ENCODE peak calls at places on chromosomes 12 and 14, in eight cellular contexts. One of them, this sample, is unnamed.

GRCh38 chr12:10634427-10634826 is 21.0 kb upstream of the MAGOHB start:
- DNase-seq in psoas muscle: no peak
- DNase-seq in ureter: no peak
- DNase-seq in aorta: no peak
- DNase-seq in activated T-cell treated with anti-CD3 and anti-CD28 coated beads for 1 hour: no peak
- DNase-seq in Panc1: no peak
- DNase-seq in iPS-NIHi11: no peak
- DNase-seq in fibroblast of the aortic adventitia: peak
- DNase-seq in this sample: no peak

GRCh38 chr12:7602287-7602686 is 63.4 kb downstream of the APOBEC1 start:
- DNase-seq in psoas muscle: no peak
- DNase-seq in ureter: no peak
- DNase-seq in aorta: no peak
- DNase-seq in activated T-cell treated with anti-CD3 and anti-CD28 coated beads for 1 hour: no peak
- DNase-seq in Panc1: no peak
- DNase-seq in iPS-NIHi11: no peak
- DNase-seq in fibroblast of the aortic adventitia: peak
- DNase-seq in this sample: no peak

GRCh38 chr12:5624873-5625272 is 193.0 kb downstream of the NTF3 start:
- DNase-seq in psoas muscle: no peak
- DNase-seq in ureter: no peak
- DNase-seq in aorta: no peak
- DNase-seq in activated T-cell treated with anti-CD3 and anti-CD28 coated beads for 1 hour: no peak
- DNase-seq in Panc1: no peak
- DNase-seq in iPS-NIHi11: no peak
- DNase-seq in fibroblast of the aortic adventitia: no peak
- DNase-seq in this sample: no peak

GRCh38 chr12:85466906-85467305 is 186.9 kb downstream of the ALX1 start:
- DNase-seq in psoas muscle: no peak
- DNase-seq in ureter: no peak
- DNase-seq in aorta: no peak
- DNase-seq in activated T-cell treated with anti-CD3 and anti-CD28 coated beads for 1 hour: no peak
- DNase-seq in Panc1: no peak
- DNase-seq in iPS-NIHi11: no peak
- DNase-seq in fibroblast of the aortic adventitia: peak
- DNase-seq in this sample: no peak

GRCh38 chr12:132541200-132541599 is 51.2 kb downstream of the FBRSL1 start:
- DNase-seq in psoas muscle: no peak
- DNase-seq in ureter: no peak
- DNase-seq in aorta: no peak
- DNase-seq in activated T-cell treated with anti-CD3 and anti-CD28 coated beads for 1 hour: no peak
- DNase-seq in Panc1: no peak
- DNase-seq in iPS-NIHi11: no peak
- DNase-seq in fibroblast of the aortic adventitia: no peak
- DNase-seq in this sample: no peak

GRCh38 chr12:501722-502447 is 42.1 kb downstream of the B4GALNT3 start:
- DNase-seq in psoas muscle: no peak
- DNase-seq in ureter: no peak
- DNase-seq in aorta: no peak
- DNase-seq in activated T-cell treated with anti-CD3 and anti-CD28 coated beads for 1 hour: no peak
- DNase-seq in Panc1: no peak
- DNase-seq in iPS-NIHi11: no peak
- DNase-seq in fibroblast of the aortic adventitia: no peak
- DNase-seq in this sample: no peak

GRCh38 chr12:82040987-82041743 is 282.0 kb upstream of the PPFIA2 start:
- DNase-seq in psoas muscle: no peak
- DNase-seq in ureter: no peak
- DNase-seq in aorta: no peak
- DNase-seq in activated T-cell treated with anti-CD3 and anti-CD28 coated beads for 1 hour: no peak
- DNase-seq in Panc1: no peak
- DNase-seq in iPS-NIHi11: no peak
- DNase-seq in fibroblast of the aortic adventitia: no peak
- DNase-seq in this sample: no peak

GRCh38 chr12:93484315-93484981 is 17.1 kb downstream of the MRPL42 start:
- DNase-seq in psoas muscle: no peak
- DNase-seq in ureter: no peak
- DNase-seq in aorta: no peak
- DNase-seq in activated T-cell treated with anti-CD3 and anti-CD28 coated beads for 1 hour: no peak
- DNase-seq in Panc1: no peak
- DNase-seq in iPS-NIHi11: no peak
- DNase-seq in fibroblast of the aortic adventitia: no peak
- DNase-seq in this sample: no peak

GRCh38 chr14:83994020-83994419 is 1535.9 kb upstream of the FLRT2 start:
- DNase-seq in psoas muscle: no peak
- DNase-seq in ureter: no peak
- DNase-seq in aorta: no peak
- DNase-seq in activated T-cell treated with anti-CD3 and anti-CD28 coated beads for 1 hour: no peak
- DNase-seq in Panc1: no peak
- DNase-seq in iPS-NIHi11: no peak
- DNase-seq in fibroblast of the aortic adventitia: no peak
- DNase-seq in this sample: no peak

GRCh38 chr12:65278576-65279386 is at the start of gene MSRB3:
- DNase-seq in psoas muscle: peak
- DNase-seq in ureter: peak
- DNase-seq in aorta: peak
- DNase-seq in activated T-cell treated with anti-CD3 and anti-CD28 coated beads for 1 hour: no peak
- DNase-seq in Panc1: no peak
- DNase-seq in iPS-NIHi11: peak
- DNase-seq in fibroblast of the aortic adventitia: peak
- DNase-seq in this sample: no peak

GRCh38 chr12:52346596-52346995 is 20.7 kb downstream of the KRT85 start:
- DNase-seq in psoas muscle: no peak
- DNase-seq in ureter: no peak
- DNase-seq in aorta: peak
- DNase-seq in activated T-cell treated with anti-CD3 and anti-CD28 coated beads for 1 hour: no peak
- DNase-seq in Panc1: no peak
- DNase-seq in iPS-NIHi11: no peak
- DNase-seq in fibroblast of the aortic adventitia: no peak
- DNase-seq in this sample: no peak

This sample was measured in activated T-helper 2 cell treated with anti-CD3 and anti-CD28 coated beads, Interferon-gamma antibody, Interleukin-2, Interleukin-4, amounts not matched to agents 10 μg/mL and 5 μg/mL and 100 μg/mL, durations not matched to agents 14 hours and 24 hours and 36 hours.